ENCODE peak calls at places on chromosomes 3 and 15, in ten cellular contexts. S, Y, K, X, Z, L, T, V, Q and J are unnamed samples.

GRCh38 chr3:151901282-151901945 is 28.0 kb downstream of the SUCNR1 start:
- DNase-seq in S (no peak), Y (no peak), K (peak), X (no peak), Z (no peak), L (no peak), T (no peak), V (no peak), Q (no peak), J (no peak)

GRCh38 chr3:45105855-45106655 is 40.1 kb downstream of the CDCP1 start:
- DNase-seq in S (no peak), Y (peak), K (peak), X (no peak), Z (no peak), L (no peak), T (no peak), V (no peak), Q (peak), J (no peak)

GRCh38 chr3:27281671-27282150 is 87.5 kb downstream of the NEK10 start:
- DNase-seq in S (no peak), Y (no peak), K (no peak), X (no peak), Z (no peak), L (no peak), T (no peak), V (no peak), Q (no peak), J (no peak)

GRCh38 chr3:6640907-6641306 is 220.0 kb upstream of the GRM7 start:
- DNase-seq in S (no peak), Y (no peak), K (no peak), X (no peak), Z (no peak), L (no peak), T (no peak), V (no peak), Q (no peak), J (no peak)

GRCh38 chr3:185172086-185173049 is 19.5 kb upstream of the C3orf70 start:
- DNase-seq in S (no peak), Y (no peak), K (no peak), X (no peak), Z (no peak), L (no peak), T (no peak), V (no peak), Q (no peak), J (no peak)

GRCh38 chr3:1092771-1093170 is at the start of gene CNTN6:
- DNase-seq in S (no peak), Y (peak), K (no peak), X (no peak), Z (no peak), L (peak), T (no peak), V (no peak), Q (no peak), J (no peak)

GRCh38 chr3:25468866-25469319 is 40.8 kb downstream of the RARB start:
- DNase-seq in S (peak), Y (peak), K (peak), X (no peak), Z (peak), L (peak), T (no peak), V (peak), Q (peak), J (no peak)

GRCh38 chr3:16897254-16897926 is 12.6 kb downstream of the PLCL2 start:
- DNase-seq in S (no peak), Y (no peak), K (no peak), X (no peak), Z (no peak), L (peak), T (no peak), V (no peak), Q (peak), J (no peak)

GRCh38 chr15:55348281-55348778 is 29.3 kb downstream of the PIGB start:
- DNase-seq in S (peak), Y (no peak), K (no peak), X (no peak), Z (no peak), L (no peak), T (no peak), V (no peak), Q (no peak), J (no peak)

GRCh38 chr3:136194409-136195257 is 1.5 kb downstream of the MSL2 start:
- DNase-seq in S (peak), Y (no peak), K (peak), X (no peak), Z (peak), L (peak), T (peak), V (no peak), Q (peak), J (no peak)

GRCh38 chr15:60745469-60745971 is 266.6 kb upstream of the ICE2 start:
- DNase-seq in S (no peak), Y (peak), K (no peak), X (no peak), Z (peak), L (no peak), T (no peak), V (peak), Q (peak), J (no peak)

GRCh38 chr15:74531144-74531811 is 9.7 kb upstream of the ARID3B start:
- DNase-seq in S (peak), Y (peak), K (no peak), X (peak), Z (no peak), L (no peak), T (no peak), V (no peak), Q (peak), J (no peak)

GRCh38 chr3:54196330-54196975 is 74.1 kb downstream of the CACNA2D3 start:
- DNase-seq in S (no peak), Y (no peak), K (no peak), X (no peak), Z (no peak), L (no peak), T (no peak), V (no peak), Q (no peak), J (no peak)

GRCh38 chr15:43893956-43894355 is 67.2 kb downstream of the WDR76 start:
- DNase-seq in S (no peak), Y (no peak), K (no peak), X (no peak), Z (peak), L (peak), T (no peak), V (peak), Q (no peak), J (no peak)

GRCh38 chr15:58056015-58056414 is 9.5 kb downstream of the ALDH1A2 start:
- DNase-seq in S (no peak), Y (no peak), K (no peak), X (no peak), Z (no peak), L (no peak), T (no peak), V (no peak), Q (no peak), J (no peak)

GRCh38 chr3:13547591-13548371 is 1.1 kb upstream of the FBLN2 start:
- DNase-seq in S (peak), Y (no peak), K (no peak), X (no peak), Z (no peak), L (no peak), T (no peak), V (no peak), Q (no peak), J (no peak)

GRCh38 chr3:38610436-38610835 is 39.1 kb downstream of the SCN5A start:
- DNase-seq in S (no peak), Y (no peak), K (no peak), X (no peak), Z (peak), L (no peak), T (no peak), V (no peak), Q (no peak), J (no peak)

GRCh38 chr3:179348325-179349013 is 960 bp downstream of the MFN1 start:
- DNase-seq in S (no peak), Y (no peak), K (peak), X (no peak), Z (no peak), L (no peak), T (no peak), V (no peak), Q (no peak), J (no peak)

GRCh38 chr3:180630360-180630759 is 28.4 kb downstream of the TTC14 start:
- DNase-seq in S (no peak), Y (no peak), K (peak), X (no peak), Z (no peak), L (no peak), T (no peak), V (no peak), Q (peak), J (no peak)

GRCh38 chr15:27422997-27423396 is 452.0 kb downstream of the GABRG3 start:
- DNase-seq in S (no peak), Y (no peak), K (no peak), X (no peak), Z (no peak), L (no peak), T (no peak), V (no peak), Q (no peak), J (no peak)

GRCh38 chr3:177589921-177590336 is 392.6 kb upstream of the TBL1XR1 start:
- DNase-seq in S (no peak), Y (peak), K (peak), X (peak), Z (peak), L (peak), T (no peak), V (no peak), Q (peak), J (no peak)

GRCh38 chr3:72247645-72248388 is 462.9 kb upstream of the PROK2 start:
- DNase-seq in S (no peak), Y (no peak), K (no peak), X (no peak), Z (no peak), L (no peak), T (peak), V (no peak), Q (no peak), J (no peak)

GRCh38 chr15:45146405-45146804 is 16.6 kb downstream of the DUOX1 start:
- DNase-seq in S (no peak), Y (no peak), K (no peak), X (peak), Z (no peak), L (no peak), T (no peak), V (no peak), Q (no peak), J (no peak)

GRCh38 chr3:138752886-138753285 is 81.8 kb downstream of the PIK3CB start:
- DNase-seq in S (no peak), Y (peak), K (no peak), X (no peak), Z (no peak), L (no peak), T (no peak), V (no peak), Q (no peak), J (no peak)

GRCh38 chr3:143751643-143752178 is 96.6 kb downstream of the SLC9A9 start:
- DNase-seq in S (no peak), Y (no peak), K (no peak), X (no peak), Z (no peak), L (no peak), T (no peak), V (no peak), Q (no peak), J (no peak)

GRCh38 chr3:17771177-17772048 is 29.0 kb upstream of the TBC1D5 start:
- DNase-seq in S (no peak), Y (peak), K (no peak), X (no peak), Z (no peak), L (no peak), T (no peak), V (no peak), Q (no peak), J (no peak)

GRCh38 chr3:167032267-167032876 is 347.7 kb downstream of the ZBBX start:
- DNase-seq in S (no peak), Y (peak), K (no peak), X (peak), Z (peak), L (peak), T (no peak), V (no peak), Q (no peak), J (no peak)

GRCh38 chr3:99384596-99384995 is 253.8 kb upstream of the COL8A1 start:
- DNase-seq in S (no peak), Y (no peak), K (peak), X (no peak), Z (no peak), L (no peak), T (no peak), V (no peak), Q (no peak), J (no peak)

GRCh38 chr3:44252332-44252731 is 10.6 kb downstream of the TOPAZ1 start:
- DNase-seq in S (no peak), Y (peak), K (peak), X (no peak), Z (no peak), L (peak), T (no peak), V (no peak), Q (no peak), J (no peak)

GRCh38 chr3:15488002-15488401 is 33.5 kb downstream of the COLQ start:
- DNase-seq in S (no peak), Y (no peak), K (no peak), X (no peak), Z (no peak), L (no peak), T (no peak), V (no peak), Q (no peak), J (no peak)
- TF ChIP-seq CTCF in S (no peak), Y (no peak), K (no peak), X (no peak), Z (no peak), L (no peak), T (no peak), V (no peak), Q (no peak), J (no peak)

DNA sequence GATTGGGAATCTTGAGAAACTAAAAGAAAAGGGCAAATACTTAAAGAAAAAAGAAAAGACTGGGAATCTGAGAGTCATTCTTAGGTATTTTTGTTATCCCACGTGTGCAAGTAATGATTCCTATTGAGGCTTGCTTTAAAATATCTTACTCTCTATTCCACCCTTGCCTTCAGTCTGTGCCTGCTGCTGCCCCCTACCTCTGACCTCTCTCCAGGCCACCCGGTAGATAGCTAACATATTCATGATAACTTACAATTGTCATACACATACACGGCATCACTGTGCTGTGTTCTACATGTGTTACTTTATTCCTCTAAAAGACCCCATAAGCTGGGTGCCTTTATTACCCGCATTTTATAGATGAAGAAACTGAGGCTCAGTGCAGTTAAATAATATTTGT is 27.8 kb upstream of the ATP13A3 start:
- DNase-seq in S (no peak), Y (no peak), K (no peak), X (no peak), Z (no peak), L (no peak), T (no peak), V (no peak), Q (no peak), J (no peak)
- TF ChIP-seq CTCF in S (no peak), Y (no peak), K (no peak), X (no peak), Z (no peak), L (no peak), T (no peak), V (no peak), Q (no peak), J (no peak)

GRCh38 chr15:40934457-40934856 is 5.3 kb downstream of the DLL4 start:
- DNase-seq in S (no peak), Y (no peak), K (no peak), X (no peak), Z (no peak), L (no peak), T (no peak), V (no peak), Q (no peak), J (no peak)

GRCh38 chr15:40936234-40936708 is 7.1 kb downstream of the DLL4 start:
- DNase-seq in S (no peak), Y (no peak), K (no peak), X (no peak), Z (no peak), L (no peak), T (no peak), V (no peak), Q (no peak), J (no peak)

GRCh38 chr15:40937762-40938529 is 8.8 kb downstream of the DLL4 start:
- DNase-seq in S (no peak), Y (no peak), K (no peak), X (no peak), Z (no peak), L (peak), T (no peak), V (no peak), Q (no peak), J (no peak)

GRCh38 chr15:40938530-40938870 is 9.4 kb downstream of the DLL4 start:
- DNase-seq in S (no peak), Y (no peak), K (no peak), X (no peak), Z (no peak), L (no peak), T (no peak), V (no peak), Q (no peak), J (no peak)

GRCh38 chr15:40936709-40937666 is 7.8 kb downstream of the DLL4 start:
- DNase-seq in S (no peak), Y (no peak), K (no peak), X (no peak), Z (no peak), L (no peak), T (no peak), V (no peak), Q (peak), J (no peak)
- TF ChIP-seq CTCF in S (no peak), Y (no peak), K (no peak), X (no peak), Z (no peak), L (no peak), T (no peak), V (peak), Q (no peak), J (peak)

DNA sequence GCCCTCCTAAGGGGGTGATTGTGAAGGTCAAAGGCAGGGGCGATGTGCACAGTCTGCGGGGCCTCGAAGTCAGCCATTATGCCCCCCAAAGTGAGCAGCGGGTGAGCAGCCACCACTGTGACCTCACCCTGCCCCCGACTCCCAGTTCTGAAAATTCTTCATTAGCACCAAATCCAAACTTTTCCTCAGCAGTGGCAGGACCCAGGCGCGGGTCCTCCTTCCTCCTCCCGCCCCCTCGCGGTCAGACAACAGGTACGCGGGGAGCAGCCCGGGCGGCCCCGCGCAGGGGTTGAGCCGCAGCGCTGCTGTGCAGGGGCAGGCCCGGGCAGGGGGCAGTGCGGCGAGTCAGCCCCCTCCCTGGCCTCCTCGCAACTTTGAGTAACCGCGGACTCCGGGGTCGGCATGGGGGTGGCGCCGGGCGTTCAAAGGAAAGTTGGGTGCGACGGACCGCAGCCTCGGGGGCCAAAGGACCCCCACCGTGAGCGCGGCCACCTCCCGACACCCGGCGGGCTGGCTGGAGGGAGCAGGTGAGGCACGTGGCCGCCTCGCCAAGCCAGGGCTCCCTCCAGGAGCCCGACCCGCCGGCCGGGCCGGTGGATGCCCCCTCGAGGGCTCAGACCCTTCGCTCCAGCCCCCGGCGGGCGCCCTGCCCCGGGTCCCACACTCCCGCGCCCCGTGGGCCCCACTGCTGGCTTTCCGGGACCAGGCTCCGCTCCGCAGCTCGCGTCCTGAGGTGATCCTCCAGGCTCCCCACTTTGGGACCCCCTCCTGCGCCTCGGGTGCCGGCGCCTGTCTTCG is 49.4 kb upstream of the CCDC174 start:
- DNase-seq in S (peak), Y (no peak), K (no peak), X (no peak), Z (no peak), L (peak), T (no peak), V (no peak), Q (no peak), J (peak)
- TF ChIP-seq CTCF in S (no peak), Y (peak), K (peak), X (no peak), Z (peak), L (no peak), T (no peak), V (no peak), Q (no peak), J (peak)

DNA sequence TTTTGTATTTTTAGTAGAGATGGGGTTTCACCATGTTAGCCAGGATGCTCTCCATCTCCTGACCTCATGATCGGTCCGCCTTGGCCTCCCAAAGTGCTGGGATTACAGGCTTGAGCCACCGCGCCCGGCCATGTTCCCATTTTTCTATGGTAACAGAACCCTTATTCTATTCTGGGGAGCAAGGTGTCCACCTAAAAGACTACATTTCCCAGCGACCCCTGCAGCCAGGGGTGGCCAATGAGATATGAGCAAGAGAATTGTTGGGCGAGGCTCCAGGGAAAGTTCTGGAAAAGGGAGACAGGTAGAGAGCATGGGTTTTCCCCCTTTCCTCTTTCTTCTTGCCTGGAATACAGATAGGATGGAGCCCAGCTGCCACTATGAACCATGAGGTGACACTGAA is 96.9 kb downstream of the LINGO1 start:
- DNase-seq in S (peak), Y (no peak), K (no peak), X (no peak), Z (no peak), L (no peak), T (no peak), V (no peak), Q (no peak), J (no peak)
- TF ChIP-seq CTCF in S (no peak), Y (no peak), K (no peak), X (no peak), Z (no peak), L (no peak), T (no peak), V (no peak), Q (no peak), J (no peak)

DNA sequence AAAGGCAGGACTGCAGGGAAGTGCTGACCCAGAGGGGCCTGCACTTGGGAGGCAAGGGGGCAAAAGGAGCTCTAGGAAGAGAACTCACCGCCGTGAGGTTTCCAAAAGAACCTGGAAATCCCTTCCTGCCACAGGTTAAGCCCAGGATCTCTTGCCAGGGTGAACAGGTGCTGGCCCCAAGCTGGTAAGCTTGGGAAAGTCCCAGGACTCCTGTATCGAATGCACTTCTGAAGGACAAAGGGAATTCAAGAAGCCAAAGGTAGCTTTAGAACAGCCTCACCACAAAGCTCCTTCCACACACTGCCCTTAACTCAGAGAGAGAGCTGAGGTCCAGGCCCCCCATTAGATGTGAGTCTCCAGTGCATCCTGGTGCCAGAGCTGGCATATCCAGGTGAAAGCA is 11.9 kb upstream of the SKIC8 start:
- DNase-seq in S (no peak), Y (no peak), K (no peak), X (no peak), Z (no peak), L (no peak), T (no peak), V (no peak), Q (no peak), J (no peak)
- TF ChIP-seq CTCF in S (no peak), Y (no peak), K (no peak), X (no peak), Z (no peak), L (no peak), T (no peak), V (no peak), Q (no peak), J (no peak)

DNA sequence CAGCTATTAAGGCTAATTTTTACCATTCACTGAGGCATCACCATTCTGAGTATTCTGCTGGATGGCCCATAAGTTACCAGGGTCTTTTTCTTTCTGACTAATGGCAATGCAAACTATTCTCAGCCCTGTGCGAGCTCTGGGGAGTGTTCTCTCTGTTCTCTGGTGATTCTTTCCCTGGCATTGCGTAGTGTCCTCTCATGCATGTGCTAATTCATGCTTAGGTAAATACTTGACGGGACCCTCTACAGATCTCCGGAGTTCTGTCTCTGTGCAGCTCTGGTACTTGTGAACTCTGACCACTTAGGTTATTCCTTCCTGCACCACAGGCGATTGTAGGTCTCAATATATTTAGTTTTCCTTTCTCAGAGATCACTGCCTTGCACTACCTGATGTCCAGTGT is 34.8 kb downstream of the UBE2E1 start:
- DNase-seq in S (no peak), Y (no peak), K (no peak), X (no peak), Z (no peak), L (no peak), T (no peak), V (no peak), Q (no peak), J (no peak)
- TF ChIP-seq CTCF in S (no peak), Y (no peak), K (no peak), X (no peak), Z (no peak), L (no peak), T (no peak), V (no peak), Q (no peak), J (no peak)